ENCODE peak calls at places on chromosomes 7 and 10, in four cellular contexts. S is cardiac muscle cell; H is CD8-positive, alpha-beta T cell; A is HL-60. Q is an unnamed sample.

GRCh38 chr10:67612577-67613537 is 83.1 kb downstream of the CTNNA3 start:
- DNase-seq in S (peak; percentile 45), H (peak; percentile 56), A (no peak), Q (no peak)

GRCh38 chr10:128149267-128149666 is 23.0 kb upstream of the MKI67 start:
- DNase-seq in S (no peak), H (no peak), A (no peak), Q (no peak)

GRCh38 chr7:506391-506831 is 13.2 kb downstream of the PDGFA start:
- DNase-seq in S (no peak), H (no peak), A (no peak), Q (no peak)

GRCh38 chr10:71246591-71247143 is 34.3 kb downstream of the UNC5B start:
- DNase-seq in S (no peak), H (no peak), A (no peak), Q (no peak)

GRCh38 chr7:99840136-99840869 is 12.5 kb downstream of the CYP3A43 start:
- DNase-seq in S (no peak), H (no peak), A (no peak), Q (no peak)

GRCh38 chr10:74282151-74282852 is 131.3 kb downstream of the ADK start:
- DNase-seq in S (peak; percentile 48), H (no peak), A (no peak), Q (no peak)

GRCh38 chr7:123718773-123719480 is 29.9 kb downstream of the WASL start:
- DNase-seq in S (no peak), H (no peak), A (no peak), Q (no peak)

GRCh38 chr7:22442887-22443369 is 57.1 kb downstream of the STEAP1B start:
- DNase-seq in S (no peak), H (no peak), A (no peak), Q (no peak)

GRCh38 chr10:71333154-71333887 is 14.3 kb downstream of the SLC29A3 start:
- DNase-seq in S (no peak), H (no peak), A (peak; percentile 38), Q (no peak)

GRCh38 chr7:36318116-36318515 is 71.5 kb upstream of the ANLN start:
- DNase-seq in S (no peak), H (peak; percentile 21), A (no peak), Q (no peak)

GRCh38 chr10:45420453-45421192 is 46.6 kb downstream of the ALOX5 start:
- DNase-seq in S (peak; percentile 75), H (peak; percentile 75), A (peak; percentile 69), Q (no peak)

GRCh38 chr10:113093188-113094113 is 143.4 kb downstream of the TCF7L2 start:
- DNase-seq in S (no peak), H (no peak), A (no peak), Q (no peak)

GRCh38 chr7:949021-949934 is 5.2 kb downstream of the ADAP1 start:
- DNase-seq in S (no peak), H (no peak), A (no peak), Q (no peak)

GRCh38 chr7:70776627-70777101 is 355.3 kb upstream of the GALNT17 start:
- DNase-seq in S (peak; percentile 58), H (no peak), A (no peak), Q (no peak)

GRCh38 chr10:8298871-8299570 is 244.5 kb downstream of the GATA3 start:
- DNase-seq in S (no peak), H (no peak), A (no peak), Q (no peak)

GRCh38 chr10:46523119-46523880 is 33.2 kb downstream of the GPRIN2 start:
- DNase-seq in S (peak; percentile 70), H (no peak), A (no peak), Q (no peak)

GRCh38 chr7:23205861-23206510 is 24.1 kb downstream of the NUP42 start:
- DNase-seq in S (peak; percentile 61), H (no peak), A (no peak), Q (peak; percentile 38)

GRCh38 chr10:79068562-79069324 is at the start of gene ZMIZ1:
- DNase-seq in S (peak; percentile 94), H (peak; percentile 87), A (no peak), Q (peak; percentile 83)
- TF ChIP-seq CTCF in S (peak; percentile 11), H (no peak), A (no peak), Q (no peak)

DNA sequence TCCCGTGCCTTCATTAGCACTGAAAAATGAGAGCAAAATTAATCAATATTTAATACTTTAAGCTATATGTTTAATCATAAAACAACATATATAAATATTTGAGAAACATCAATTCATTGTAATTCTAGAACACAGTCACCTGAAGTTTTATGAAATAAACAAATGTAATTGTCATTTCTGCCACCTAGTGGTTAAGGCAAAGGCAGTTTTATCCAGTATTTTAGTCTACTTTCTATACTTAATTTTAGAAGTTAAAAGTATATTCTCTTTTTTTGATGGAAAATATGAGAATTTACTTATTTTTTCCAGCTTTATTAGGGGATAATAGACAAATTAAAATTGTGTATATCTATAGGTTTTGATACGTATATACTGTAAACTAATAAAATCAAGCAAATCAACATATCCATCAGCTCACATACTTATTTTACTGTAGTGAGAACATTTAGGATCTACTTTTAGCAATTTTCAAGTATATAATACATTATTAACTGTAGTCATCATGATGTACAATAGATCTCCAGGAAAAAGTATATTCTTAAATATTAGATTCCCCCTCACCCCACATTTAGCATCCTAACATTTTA is 16.9 kb downstream of the PCGF6 start:
- DNase-seq in S (peak; percentile 28), H (no peak), A (no peak), Q (no peak)
- TF ChIP-seq CTCF in S (peak; percentile 64), H (peak; percentile 80), A (peak; percentile 40), Q (peak; percentile 65)

GRCh38 chr7:143287935-143288826 is at the start of gene CASP2:
- DNase-seq in S (peak; percentile 99), H (peak; percentile 99), A (peak; percentile 91), Q (peak; percentile 98)
- TF ChIP-seq CTCF in S (peak; percentile 34), H (peak; percentile 31), A (no peak), Q (no peak)

DNA sequence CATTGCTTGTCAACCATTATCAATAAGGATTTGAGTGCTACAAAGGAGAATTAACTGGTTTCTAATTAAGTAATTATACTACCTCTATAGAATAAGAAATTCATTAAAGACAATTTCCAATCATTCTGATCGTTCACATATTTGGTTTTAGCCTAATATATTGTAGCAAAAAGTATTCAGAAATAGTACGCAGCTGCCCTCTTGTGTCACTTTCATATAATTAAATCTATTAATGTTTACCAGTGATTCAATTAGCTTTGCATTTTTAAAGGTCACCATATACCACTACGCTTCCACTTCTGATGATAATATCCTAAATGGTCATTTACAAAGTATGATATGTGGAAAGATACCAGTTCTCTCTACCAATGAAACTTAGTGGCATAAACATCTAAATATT is 128.3 kb downstream of the NEBL start:
- DNase-seq in S (peak; percentile 50), H (no peak), A (no peak), Q (no peak)
- TF ChIP-seq CTCF in S (peak; percentile 19), H (no peak), A (no peak), Q (peak; percentile 15)

DNA sequence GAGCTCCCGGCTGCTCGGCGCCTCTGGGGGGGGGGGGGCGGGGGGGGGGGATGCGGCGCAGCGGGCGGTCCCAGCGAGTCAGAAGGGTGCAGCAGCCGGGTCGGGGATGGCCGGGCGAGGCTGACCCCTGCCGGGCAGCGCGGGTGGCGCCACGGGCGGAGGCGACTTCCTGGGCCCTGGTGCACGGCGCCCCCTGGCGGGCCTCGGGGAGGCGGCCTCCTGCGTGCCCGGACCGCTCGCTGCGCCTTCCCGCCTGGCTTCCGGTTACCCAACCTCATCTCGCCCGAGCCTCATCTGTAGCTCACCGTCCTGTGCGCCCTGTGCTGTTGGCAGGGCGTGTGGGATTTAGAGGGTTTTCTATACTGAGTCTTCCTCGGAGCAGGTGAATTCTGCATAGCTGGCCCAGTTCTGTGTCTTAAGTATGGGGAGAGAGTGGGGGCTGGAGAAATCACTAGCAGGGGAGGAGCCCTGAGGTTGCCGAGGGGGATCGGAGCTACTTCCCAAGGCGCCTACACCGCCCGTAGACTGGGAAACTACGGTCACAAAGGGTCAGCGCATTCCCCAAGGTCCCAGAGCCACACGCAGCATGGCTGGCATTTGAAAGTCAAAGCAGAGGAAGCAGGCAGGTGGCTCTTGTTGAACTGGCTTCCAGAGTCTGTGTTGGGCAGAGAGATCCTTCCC is 28.3 kb upstream of the WDFY4 start:
- DNase-seq in S (peak; percentile 97), H (peak; percentile 87), A (peak; percentile 85), Q (peak; percentile 96)
- TF ChIP-seq CTCF in S (peak; percentile 85), H (peak; percentile 81), A (peak; percentile 95), Q (peak; percentile 100)

GRCh38 chr7:4862156-4862555 is 326 bp upstream of the PAPOLB start:
- DNase-seq in S (no peak), H (no peak), A (no peak), Q (no peak)
- TF ChIP-seq CTCF in S (no peak), H (no peak), A (no peak), Q (no peak)

GRCh38 chr10:17247210-17247609 is 19.2 kb downstream of the VIM start:
- DNase-seq in S (no peak), H (no peak), A (no peak), Q (no peak)

GRCh38 chr10:17244712-17245365 is 16.8 kb downstream of the VIM start:
- DNase-seq in S (no peak), H (no peak), A (no peak), Q (no peak)

GRCh38 chr10:17250736-17251135 is 22.7 kb downstream of the VIM start:
- DNase-seq in S (no peak), H (no peak), A (no peak), Q (no peak)

GRCh38 chr10:17248964-17249363 is 20.9 kb downstream of the VIM start:
- DNase-seq in S (no peak), H (no peak), A (no peak), Q (no peak)

GRCh38 chr10:17249820-17250219 is 21.8 kb downstream of the VIM start:
- DNase-seq in S (peak; percentile 48), H (no peak), A (no peak), Q (no peak)
- TF ChIP-seq CTCF in S (peak; percentile 56), H (peak; percentile 36), A (no peak), Q (peak; percentile 36)

Q was measured in endothelial cell.